ENCODE peak calls at places on chromosomes 16 and 17, in eight cellular contexts. C, K, B, S, F, N, Z and X are unnamed samples.
A peak's percentile ranks its signal among the peaks of the same experiment; 100 is the strongest.

GRCh38 chr17:59753522-59754467 is 46.3 kb downstream of the VMP1 start:
- DNase-seq in N (peak; percentile 20), F (no peak), S (no peak), B (no peak), K (no peak), C (peak; percentile 72), Z (peak; percentile 93), X (no peak)

GRCh38 chr16:64626771-64627170 is 495.1 kb downstream of the CDH11 start:
- DNase-seq in C (no peak), Z (peak; percentile 1), N (no peak), S (no peak), K (no peak), B (no peak), F (no peak), X (no peak)

GRCh38 chr17:36937001-36937960 is at the start of gene LHX1:
- DNase-seq in C (no peak), B (no peak), S (no peak), K (peak; percentile 29), F (no peak), N (no peak), Z (no peak), X (no peak)

GRCh38 chr17:55437165-55437605 is 15.6 kb upstream of the MMD start:
- DNase-seq in C (no peak), K (no peak), B (no peak), Z (no peak), S (no peak), F (peak; percentile 71), N (no peak), X (no peak)

GRCh38 chr17:68572138-68572842 is 28.9 kb downstream of the FAM20A start:
- DNase-seq in B (no peak), Z (no peak), N (no peak), C (no peak), S (no peak), F (no peak), K (no peak), X (no peak)

GRCh38 chr17:50626037-50626574 is 8.6 kb upstream of the ABCC3 start:
- DNase-seq in C (peak; percentile 81), Z (peak; percentile 62), S (peak; percentile 75), K (peak; percentile 75), N (peak; percentile 84), B (peak; percentile 68), F (peak; percentile 45), X (peak; percentile 95)

GRCh38 chr17:27407916-27408846 is 48.1 kb upstream of the KSR1 start:
- DNase-seq in N (no peak), B (no peak), C (no peak), K (no peak), S (no peak), Z (peak; percentile 51), F (no peak), X (no peak)

GRCh38 chr16:65576631-65577030 is 454.8 kb upstream of the CDH11 start:
- DNase-seq in F (no peak), B (no peak), K (no peak), Z (no peak), S (no peak), C (no peak), N (no peak), X (no peak)

GRCh38 chr17:76997981-76998531 is 129.9 kb downstream of the MGAT5B start:
- DNase-seq in C (no peak), Z (no peak), N (no peak), S (no peak), F (peak; percentile 36), K (no peak), B (no peak), X (no peak)

GRCh38 chr17:33091271-33091670 is 99.6 kb downstream of the SPACA3 start:
- DNase-seq in N (no peak), Z (no peak), B (no peak), C (no peak), K (no peak), S (no peak), F (no peak), X (no peak)

GRCh38 chr17:38587956-38588771 is 17.6 kb downstream of the SRCIN1 start:
- DNase-seq in S (no peak), B (no peak), N (no peak), C (no peak), Z (no peak), K (no peak), F (no peak), X (no peak)

GRCh38 chr16:58651965-58652348 is 22.3 kb upstream of the CNOT1 start:
- DNase-seq in S (no peak), K (no peak), Z (peak; percentile 79), F (no peak), B (no peak), N (no peak), C (no peak), X (no peak)

GRCh38 chr16:10992797-10993196 is 48.4 kb downstream of the CLEC16A start:
- DNase-seq in F (no peak), C (no peak), Z (peak; percentile 93), S (no peak), K (no peak), B (no peak), N (no peak), X (no peak)

GRCh38 chr16:14249291-14250032 is 178.3 kb downstream of the MRTFB start:
- DNase-seq in K (no peak), F (peak; percentile 30), B (peak; percentile 24), C (no peak), N (peak; percentile 50), S (peak; percentile 44), Z (peak; percentile 43), X (no peak)

GRCh38 chr17:70905796-70906195 is 736.5 kb downstream of the KCNJ2 start:
- DNase-seq in K (no peak), C (no peak), B (no peak), N (no peak), S (no peak), F (no peak), Z (peak; percentile 100), X (no peak)

GRCh38 chr17:41531993-41532392 is 3.9 kb upstream of the KRT19 start:
- DNase-seq in N (no peak), F (no peak), K (no peak), Z (no peak), S (no peak), C (no peak), B (no peak), X (no peak)

GRCh38 chr16:11494029-11494428 is 92.7 kb downstream of the LITAF start:
- DNase-seq in Z (no peak), K (no peak), C (no peak), B (no peak), N (no peak), S (no peak), F (no peak), X (no peak)

GRCh38 chr16:88059701-88060386 is 108.6 kb downstream of the BANP start:
- DNase-seq in K (no peak), N (no peak), S (no peak), Z (no peak), F (no peak), C (no peak), B (no peak), X (no peak)
- TF ChIP-seq CTCF in K (no peak), N (no peak), S (no peak), Z (no peak), F (no peak), C (no peak), B (no peak), X (no peak)

DNA sequence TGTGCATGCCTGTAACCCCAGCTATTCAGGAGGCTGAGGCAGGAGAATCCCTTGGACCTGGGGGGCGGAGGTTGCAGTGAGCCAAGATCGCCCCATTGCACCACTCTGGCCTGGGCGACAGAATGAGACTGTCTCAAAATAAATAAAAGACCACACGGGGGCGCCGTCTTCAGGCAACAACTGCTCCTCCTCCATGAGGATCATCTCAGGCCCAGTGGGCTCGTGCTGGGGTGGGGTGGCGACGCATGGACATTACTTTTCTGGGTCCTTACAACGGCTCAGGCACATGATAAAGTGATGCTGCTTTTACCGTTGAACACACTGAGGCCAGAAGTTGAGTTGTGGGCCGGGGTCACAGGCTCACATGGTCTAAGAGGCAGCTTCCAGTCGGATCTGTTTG is 56.2 kb downstream of the PRMT7 start:
- DNase-seq in N (peak; percentile 62), C (no peak), F (peak; percentile 52), Z (peak; percentile 9), B (no peak), S (peak; percentile 61), K (peak; percentile 48), X (no peak)
- TF ChIP-seq CTCF in N (peak; percentile 48), C (peak; percentile 20), F (peak; percentile 25), Z (peak; percentile 47), B (peak; percentile 60), S (peak; percentile 61), K (peak; percentile 22), X (no peak)

GRCh38 chr17:17315142-17315821 is 12.1 kb downstream of the NT5M start:
- DNase-seq in N (no peak), Z (no peak), C (peak; percentile 65), K (no peak), F (no peak), B (no peak), S (no peak), X (no peak)

GRCh38 chr17:17314501-17315071 is 11.4 kb downstream of the NT5M start:
- DNase-seq in B (no peak), Z (no peak), C (no peak), F (no peak), K (no peak), N (no peak), S (no peak), X (peak; percentile 65)

GRCh38 chr17:17313350-17313991 is 10.3 kb downstream of the NT5M start:
- DNase-seq in S (no peak), Z (no peak), N (peak; percentile 38), F (peak; percentile 62), C (peak; percentile 60), B (peak; percentile 46), K (peak; percentile 67), X (no peak)
- TF ChIP-seq CTCF in S (peak; percentile 59), Z (peak; percentile 34), N (peak; percentile 44), F (peak; percentile 77), C (peak; percentile 36), B (peak; percentile 71), K (peak; percentile 8), X (no peak)

GRCh38 chr17:8896641-8897635 is 29.5 kb upstream of the PIK3R6 start:
- DNase-seq in C (no peak), K (no peak), N (no peak), F (no peak), B (no peak), Z (no peak), S (no peak), X (no peak)

GRCh38 chr17:8900626-8901585 is 33.4 kb upstream of the PIK3R6 start:
- DNase-seq in K (no peak), C (no peak), N (no peak), F (peak; percentile 63), S (no peak), B (no peak), Z (no peak), X (no peak)

GRCh38 chr17:8896087-8896486 is 28.6 kb upstream of the PIK3R6 start:
- DNase-seq in N (no peak), C (no peak), S (no peak), B (no peak), K (no peak), F (no peak), Z (no peak), X (no peak)

GRCh38 chr17:8904201-8904600 is 36.7 kb upstream of the PIK3R6 start:
- DNase-seq in Z (no peak), K (no peak), C (no peak), B (no peak), N (no peak), S (no peak), F (peak; percentile 10), X (peak; percentile 34)

DNA sequence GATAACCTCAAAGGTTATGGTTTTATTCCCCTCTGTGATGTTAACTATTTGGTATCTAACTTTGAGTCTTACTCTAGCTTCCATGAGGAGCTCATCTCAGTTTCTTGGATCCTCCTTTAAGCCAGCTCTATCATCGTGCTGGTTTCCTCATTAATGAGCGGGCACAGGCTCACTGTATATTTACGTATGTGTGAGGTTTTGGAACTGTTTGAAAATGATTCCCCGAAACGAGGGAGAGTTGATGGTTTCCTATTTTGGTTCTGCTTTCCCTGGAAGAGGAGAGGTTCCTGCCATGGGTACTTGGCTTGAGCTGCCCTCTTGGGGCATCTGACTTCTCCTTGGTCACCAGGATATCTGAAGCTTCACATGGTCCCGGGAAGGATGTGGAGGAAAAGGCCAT is 32.7 kb upstream of the PIK3R6 start:
- DNase-seq in N (no peak), C (no peak), S (no peak), Z (no peak), K (no peak), B (no peak), F (no peak), X (no peak)
- TF ChIP-seq CTCF in N (no peak), C (no peak), S (no peak), Z (no peak), K (no peak), B (no peak), F (no peak), X (no peak)